ENCODE peak calls at places on chromosomes 3 and 15, in four cellular contexts. Y is SK-N-SH, A is GM12878, C is H1. E is an unnamed sample.

GRCh38 chr3:42153039-42153438 is 61.9 kb downstream of the TRAK1 start:
- DNase-seq in Y (no peak), A (no peak), C (no peak), E (no peak)

GRCh38 chr3:57068437-57069089 is 8.1 kb downstream of the SPATA12 start:
- DNase-seq in Y (no peak), A (peak; percentile 95), C (no peak), E (no peak)

GRCh38 chr3:187628169-187628568 is 42.0 kb downstream of the SST start:
- DNase-seq in Y (no peak), A (no peak), C (no peak), E (no peak)

GRCh38 chr3:135622657-135623056 is 342.9 kb upstream of the PPP2R3A start:
- DNase-seq in Y (no peak), A (no peak), C (no peak), E (no peak)

GRCh38 chr3:107899996-107900651 is 190.7 kb downstream of the CD47 start:
- DNase-seq in Y (no peak), A (no peak), C (no peak), E (no peak)

GRCh38 chr3:39052613-39053012 is 797 bp downstream of the WDR48 start:
- DNase-seq in Y (peak; percentile 9), A (no peak), C (no peak), E (no peak)

GRCh38 chr3:124584552-124585391 is 145.5 kb upstream of the UMPS start:
- DNase-seq in Y (peak; percentile 91), A (no peak), C (peak; percentile 87), E (peak; percentile 73)

GRCh38 chr3:77373619-77374018 is 333.7 kb downstream of the ROBO2 start:
- DNase-seq in Y (no peak), A (no peak), C (no peak), E (no peak)

GRCh38 chr3:29181872-29182271 is 99.0 kb upstream of the RBMS3 start:
- DNase-seq in Y (no peak), A (no peak), C (no peak), E (no peak)

GRCh38 chr3:29185706-29186105 is 95.2 kb upstream of the RBMS3 start:
- DNase-seq in Y (no peak), A (no peak), C (no peak), E (no peak)

GRCh38 chr3:29183346-29184087 is 97.4 kb upstream of the RBMS3 start:
- DNase-seq in Y (no peak), A (no peak), C (no peak), E (no peak)

GRCh38 chr3:29186982-29187718 is 93.7 kb upstream of the RBMS3 start:
- DNase-seq in Y (no peak), A (no peak), C (no peak), E (no peak)

GRCh38 chr3:29186131-29186599 is 94.7 kb upstream of the RBMS3 start:
- DNase-seq in Y (no peak), A (no peak), C (no peak), E (no peak)
- TF ChIP-seq TCF12 in Y (peak; percentile 96), A (no peak), C (no peak), E (no peak)

DNA sequence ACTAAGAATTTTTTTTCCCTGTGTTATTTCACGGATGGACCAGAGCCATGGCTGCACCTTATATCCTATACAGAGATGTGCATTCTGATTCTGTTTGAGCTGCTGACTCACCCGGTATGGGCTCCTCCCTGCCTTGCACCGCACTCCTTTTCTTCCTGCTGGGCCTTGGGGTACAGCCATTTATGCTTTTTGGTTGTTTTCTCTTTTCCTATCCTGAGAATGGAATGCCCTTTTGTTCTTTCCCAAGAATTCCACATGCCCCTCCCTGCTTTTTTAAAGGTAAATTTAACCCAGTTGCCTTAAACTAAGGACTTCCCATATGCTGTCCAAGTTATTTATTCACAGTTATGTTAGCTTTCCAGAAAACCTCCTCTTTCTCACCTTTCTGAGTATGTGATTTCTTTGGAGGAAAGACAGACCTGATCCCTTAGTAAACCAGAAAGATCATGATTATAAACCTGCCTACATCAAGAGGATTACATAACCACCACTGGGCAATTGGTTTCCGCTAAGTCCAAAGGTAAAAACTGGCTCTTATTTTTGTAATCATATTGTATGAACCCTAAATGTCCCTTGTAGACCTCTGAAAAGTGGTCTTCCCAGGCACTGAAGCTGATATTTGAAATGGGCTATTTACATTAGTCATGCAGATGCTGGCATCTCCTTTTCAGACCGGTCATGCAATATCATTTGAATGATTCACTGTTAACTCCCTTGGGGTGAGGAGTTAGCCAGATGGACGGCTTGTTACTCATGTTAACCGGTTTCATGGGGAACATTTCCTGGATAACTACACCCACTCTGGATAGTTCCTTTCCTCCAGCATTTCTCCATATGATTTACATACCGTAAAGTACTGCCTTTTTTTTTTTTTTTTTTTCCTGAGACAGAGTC is 45.5 kb downstream of the TMOD3 start:
- DNase-seq in Y (no peak), A (no peak), C (no peak), E (peak; percentile 29)
- TF ChIP-seq TCF12 in Y (peak; percentile 88), A (no peak), C (no peak), E (no peak)

DNA sequence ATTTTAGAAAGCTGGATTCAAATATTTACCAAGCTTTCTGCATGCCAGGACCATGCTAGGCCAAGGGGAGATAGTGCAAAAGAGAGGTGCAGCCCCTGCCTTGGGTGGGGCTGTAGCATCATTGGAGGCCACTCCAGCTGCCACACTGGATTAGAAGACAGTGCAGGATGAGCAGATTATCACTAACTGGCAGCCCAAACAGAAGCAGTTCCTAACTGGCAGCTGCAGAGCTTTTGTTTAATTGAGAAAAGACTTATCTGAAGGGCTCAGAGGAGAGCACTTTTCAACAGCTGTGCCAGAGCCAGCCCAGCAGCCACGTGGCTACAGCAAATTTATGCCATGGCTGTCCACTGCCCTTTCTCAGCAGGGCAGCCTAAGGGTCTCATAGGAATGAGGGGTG is 13.5 kb upstream of the ACSBG1 start:
- DNase-seq in Y (no peak), A (no peak), C (no peak), E (no peak)
- TF ChIP-seq TCF12 in Y (no peak), A (no peak), C (no peak), E (no peak)

GRCh38 chr3:127082066-127082465 is 99.2 kb downstream of the PLXNA1 start:
- DNase-seq in Y (no peak), A (no peak), C (no peak), E (no peak)
- TF ChIP-seq TCF12 in Y (no peak), A (no peak), C (no peak), E (no peak)

GRCh38 chr3:127817331-127817821 is 4.9 kb downstream of the MGLL start:
- DNase-seq in Y (no peak), A (no peak), C (no peak), E (no peak)
- TF ChIP-seq TCF12 in Y (no peak), A (no peak), C (no peak), E (no peak)

DNA sequence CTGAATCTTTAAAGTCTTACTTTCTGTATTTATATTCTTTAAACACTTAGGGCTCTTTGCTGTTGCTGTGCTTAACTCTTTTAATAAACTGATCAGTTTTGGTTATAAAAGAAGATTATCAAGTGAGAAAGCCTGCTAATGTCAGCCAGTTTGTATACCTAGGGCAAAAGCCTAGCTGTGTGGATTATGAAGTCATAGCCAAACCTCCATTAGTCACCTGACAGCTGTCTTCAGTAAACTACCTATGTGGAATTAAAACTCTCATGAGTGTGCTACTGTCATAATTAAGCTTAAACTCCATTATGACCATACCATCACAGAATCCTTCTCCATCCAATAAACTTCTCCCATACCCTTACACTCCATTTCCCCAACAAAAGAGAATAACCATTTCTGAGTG is 762.7 kb downstream of the NTRK3 start:
- DNase-seq in Y (no peak), A (no peak), C (no peak), E (no peak)
- TF ChIP-seq TCF12 in Y (no peak), A (no peak), C (no peak), E (no peak)

GRCh38 chr3:163809540-163809993 is 1268.7 kb downstream of the SI start:
- DNase-seq in Y (no peak), A (peak; percentile 57), C (no peak), E (no peak)

GRCh38 chr3:163813935-163814334 is 1264.4 kb downstream of the SI start:
- DNase-seq in Y (no peak), A (no peak), C (no peak), E (no peak)

GRCh38 chr3:163817015-163817414 is 1261.3 kb downstream of the SI start:
- DNase-seq in Y (no peak), A (no peak), C (no peak), E (no peak)

DNA sequence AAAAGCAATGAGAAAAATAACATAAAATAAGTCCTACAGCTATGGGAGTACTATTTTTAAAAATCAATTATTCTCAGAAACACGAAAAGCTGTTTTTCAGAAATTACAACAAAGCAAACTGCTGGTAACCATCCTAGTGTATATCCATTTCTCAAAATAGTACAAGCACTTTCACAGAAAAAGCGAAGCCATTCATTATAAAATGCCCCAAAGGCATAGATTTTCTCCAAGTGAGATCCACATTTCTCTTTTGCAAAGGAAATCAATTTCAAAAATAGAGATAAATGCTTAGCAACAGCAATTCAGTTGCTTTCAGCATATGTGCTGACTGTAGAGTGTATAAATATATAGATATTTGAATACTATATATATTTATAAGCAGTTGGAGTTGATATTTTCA is 1266.3 kb downstream of the SI start:
- DNase-seq in Y (no peak), A (no peak), C (no peak), E (no peak)
- TF ChIP-seq TCF12 in Y (no peak), A (no peak), C (no peak), E (no peak)

DNA sequence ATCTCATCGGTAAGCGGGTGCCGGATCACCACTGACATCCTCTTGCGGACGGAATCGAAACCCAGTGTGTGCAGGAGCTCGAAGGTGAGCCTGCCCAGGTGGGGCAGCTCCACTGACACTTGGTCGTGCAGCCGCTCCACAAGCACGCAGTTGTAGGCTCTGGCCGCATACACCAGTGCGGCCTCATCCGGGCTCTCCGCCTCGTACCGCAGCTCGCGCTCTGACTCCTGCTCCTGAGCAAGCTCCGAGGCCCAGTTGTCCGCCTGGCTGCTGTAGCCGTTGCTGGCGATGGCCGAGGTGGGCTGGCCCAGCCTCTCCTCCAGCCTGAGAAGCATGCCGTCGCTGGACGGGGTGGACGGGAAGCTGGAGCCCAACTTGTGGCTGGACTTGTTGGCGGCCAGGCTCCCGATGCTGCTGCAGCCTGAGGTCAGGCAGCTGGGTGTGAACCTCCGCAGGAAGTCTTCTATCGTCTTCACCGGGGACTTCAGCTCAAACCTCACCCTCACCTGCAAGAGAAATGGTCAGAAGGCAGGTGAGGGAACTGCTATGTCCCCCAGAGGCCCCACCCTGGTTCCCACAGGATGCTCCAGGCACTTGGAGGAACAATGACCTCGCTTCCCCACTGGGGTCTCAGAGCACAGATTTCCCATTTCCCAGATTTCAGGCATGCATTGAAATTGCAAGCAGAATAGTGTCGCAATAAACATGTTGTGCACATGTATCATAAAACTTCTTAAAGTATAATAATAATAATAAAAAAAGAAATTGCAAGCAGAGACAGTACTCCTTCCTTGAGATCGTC is 149.2 kb downstream of the ATP10A start:
- DNase-seq in Y (no peak), A (no peak), C (no peak), E (no peak)
- TF ChIP-seq TCF12 in Y (no peak), A (no peak), C (no peak), E (no peak)

GRCh38 chr3:174247671-174248070 is 611.5 kb upstream of the NAALADL2 start:
- DNase-seq in Y (peak; percentile 72), A (no peak), C (no peak), E (no peak)
- TF ChIP-seq TCF12 in Y (peak; percentile 70), A (no peak), C (no peak), E (no peak)

GRCh38 chr15:97867870-97868269 is 92.6 kb upstream of the ARRDC4 start:
- DNase-seq in Y (no peak), A (no peak), C (no peak), E (no peak)
- TF ChIP-seq TCF12 in Y (no peak), A (no peak), C (no peak), E (no peak)